ENCODE peak calls at places on chromosomes 13 and 19, in seven cellular contexts. W, J, Q, T, A, V and L are unnamed samples.

GRCh38 chr13:107669356-107669755 is 546.0 kb downstream of the LIG4 start:
- DNase-seq in V (no peak), Q (no peak), T (no peak), A (no peak), J (no peak), W (peak; percentile 3), L (no peak)

GRCh38 chr19:29831041-29831548 is 19.3 kb downstream of the CCNE1 start:
- DNase-seq in J (peak; percentile 28), A (peak; percentile 39), W (no peak), Q (no peak), V (no peak), T (no peak), L (no peak)

GRCh38 chr19:41821003-41821735 is 23.3 kb downstream of the LYPD4 start:
- DNase-seq in Q (no peak), W (peak; percentile 26), A (no peak), V (no peak), T (no peak), J (no peak), L (no peak)

GRCh38 chr13:39448831-39449230 is 154.2 kb downstream of the LHFPL6 start:
- DNase-seq in A (no peak), W (no peak), V (no peak), J (no peak), Q (no peak), T (no peak), L (no peak)

GRCh38 chr13:105665284-105665683 is 870.2 kb downstream of the EFNB2 start:
- DNase-seq in V (no peak), Q (no peak), T (no peak), A (no peak), J (no peak), W (no peak), L (no peak)

GRCh38 chr19:16969127-16969526 is 57.5 kb downstream of the CPAMD8 start:
- DNase-seq in V (no peak), W (no peak), Q (no peak), A (no peak), J (no peak), T (no peak), L (no peak)

GRCh38 chr19:10321417-10321797 is 5.6 kb upstream of the FDX2 start:
- DNase-seq in T (no peak), W (no peak), V (no peak), A (no peak), Q (no peak), J (no peak), L (no peak)

GRCh38 chr19:45569619-45570421 is 14.8 kb downstream of the OPA3 start:
- DNase-seq in V (peak; percentile 76), Q (no peak), T (no peak), A (peak; percentile 83), W (peak; percentile 39), J (peak; percentile 82), L (no peak)

GRCh38 chr13:51894239-51894638 is 32.5 kb downstream of the CCDC70 start:
- DNase-seq in T (no peak), V (no peak), W (no peak), Q (no peak), A (no peak), J (no peak), L (no peak)

GRCh38 chr19:30001794-30002193 is 59.8 kb downstream of the URI1 start:
- DNase-seq in W (no peak), T (no peak), V (no peak), Q (no peak), A (no peak), J (no peak), L (no peak)

GRCh38 chr19:32387701-32388392 is 17.7 kb upstream of the DPY19L3 start:
- DNase-seq in W (peak; percentile 47), A (no peak), T (no peak), V (peak; percentile 78), Q (peak; percentile 89), J (no peak), L (no peak)

GRCh38 chr13:75333103-75333502 is 148.9 kb downstream of the TBC1D4 start:
- DNase-seq in Q (no peak), A (no peak), V (no peak), W (no peak), J (no peak), T (no peak), L (no peak)

GRCh38 chr19:2170219-2170618 is 6.5 kb downstream of the DOT1L start:
- DNase-seq in J (no peak), Q (no peak), A (no peak), T (no peak), W (no peak), V (no peak), L (no peak)

GRCh38 chr19:2173388-2173787 is 9.7 kb downstream of the DOT1L start:
- DNase-seq in A (no peak), T (no peak), W (no peak), Q (no peak), V (no peak), J (no peak), L (no peak)

GRCh38 chr19:2173841-2174577 is 10.3 kb downstream of the DOT1L start:
- DNase-seq in V (no peak), J (peak; percentile 72), W (no peak), Q (no peak), A (no peak), T (no peak), L (no peak)

GRCh38 chr19:2170987-2171348 is 7.2 kb downstream of the DOT1L start:
- DNase-seq in W (no peak), J (no peak), Q (no peak), V (no peak), T (no peak), A (no peak), L (no peak)

GRCh38 chr19:2171349-2172145 is 7.8 kb downstream of the DOT1L start:
- DNase-seq in Q (no peak), V (no peak), A (no peak), T (no peak), W (peak; percentile 23), J (no peak), L (no peak)
- TF ChIP-seq CTCF in Q (no peak), V (no peak), A (no peak), T (no peak), W (no peak), J (no peak), L (no peak)

GRCh38 chr19:1068111-1069001 is 1.4 kb downstream of the ARHGAP45 start:
- DNase-seq in J (peak; percentile 56), T (no peak), V (no peak), A (peak; percentile 56), Q (no peak), W (no peak), L (no peak)
- H3K4me3 ChIP-seq in J (peak overlapping the region; percentile 33), T (peak overlapping the region; percentile 26), V (peak overlapping the region; percentile 55), A (peak overlapping the region; percentile 53), Q (no peak overlapping the region), W (no peak overlapping the region), L (peak overlapping the region; percentile 69)

GRCh38 chr13:24273926-24274325 is 35.5 kb upstream of the C1QTNF9 start:
- DNase-seq in T (peak; percentile 53), Q (no peak), J (no peak), A (no peak), W (no peak), V (no peak), L (peak; percentile 53)

GRCh38 chr13:24275041-24275440 is 34.3 kb upstream of the C1QTNF9 start:
- DNase-seq in J (no peak), V (no peak), W (no peak), A (no peak), Q (no peak), T (peak; percentile 34), L (peak; percentile 38)

GRCh38 chr13:24272452-24273161 is 36.8 kb upstream of the C1QTNF9 start:
- DNase-seq in J (no peak), Q (no peak), T (peak; percentile 62), W (no peak), V (no peak), A (no peak), L (peak; percentile 72)

GRCh38 chr13:24276310-24276709 is 33.1 kb upstream of the C1QTNF9 start:
- DNase-seq in A (no peak), W (no peak), Q (no peak), T (no peak), J (no peak), V (no peak), L (no peak)

DNA sequence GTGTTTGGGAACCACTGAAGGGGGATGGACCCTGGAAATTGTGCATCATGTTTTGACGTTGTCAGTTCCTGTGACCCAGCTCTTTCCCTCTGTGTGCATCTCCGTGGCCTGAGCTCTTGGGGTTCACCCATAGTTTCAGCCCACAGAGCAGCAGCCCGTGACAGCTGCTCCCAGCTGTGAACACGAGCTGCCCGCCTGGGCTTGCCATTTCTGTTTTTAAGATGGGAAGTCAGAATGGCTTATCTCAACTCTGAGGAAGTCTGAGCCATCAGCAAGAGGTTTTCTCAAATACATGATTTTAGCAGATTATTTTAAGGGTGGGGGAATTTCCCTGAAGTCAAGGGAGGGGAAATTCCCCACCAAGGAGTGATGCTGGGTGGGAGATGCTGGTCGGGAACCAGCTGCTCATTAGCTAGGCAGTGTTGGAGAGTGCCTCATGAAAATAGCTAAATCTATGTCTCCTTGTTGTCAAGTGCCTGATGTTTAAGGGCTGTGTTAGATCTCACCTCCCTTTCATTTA is 34.9 kb upstream of the C1QTNF9 start:
- DNase-seq in T (peak; percentile 69), A (no peak), W (no peak), V (no peak), Q (no peak), J (no peak), L (peak; percentile 68)
- TF ChIP-seq CTCF in T (no peak), A (no peak), W (no peak), V (no peak), Q (no peak), J (no peak), L (no peak)

GRCh38 chr19:56079609-56080008 is 41.5 kb downstream of the ZNF787 start:
- DNase-seq in T (no peak), V (no peak), Q (no peak), W (no peak), A (no peak), J (no peak), L (no peak)

GRCh38 chr19:56076413-56076998 is 44.6 kb downstream of the ZNF787 start:
- DNase-seq in Q (peak; percentile 16), A (no peak), T (no peak), J (no peak), W (peak; percentile 73), V (no peak), L (no peak)

GRCh38 chr19:56084835-56085536 is 36.1 kb downstream of the ZNF787 start:
- DNase-seq in A (no peak), V (no peak), J (no peak), T (no peak), W (no peak), Q (no peak), L (no peak)

GRCh38 chr19:56083668-56084067 is 37.4 kb downstream of the ZNF787 start:
- DNase-seq in J (no peak), Q (no peak), V (no peak), T (no peak), A (no peak), W (no peak), L (no peak)

DNA sequence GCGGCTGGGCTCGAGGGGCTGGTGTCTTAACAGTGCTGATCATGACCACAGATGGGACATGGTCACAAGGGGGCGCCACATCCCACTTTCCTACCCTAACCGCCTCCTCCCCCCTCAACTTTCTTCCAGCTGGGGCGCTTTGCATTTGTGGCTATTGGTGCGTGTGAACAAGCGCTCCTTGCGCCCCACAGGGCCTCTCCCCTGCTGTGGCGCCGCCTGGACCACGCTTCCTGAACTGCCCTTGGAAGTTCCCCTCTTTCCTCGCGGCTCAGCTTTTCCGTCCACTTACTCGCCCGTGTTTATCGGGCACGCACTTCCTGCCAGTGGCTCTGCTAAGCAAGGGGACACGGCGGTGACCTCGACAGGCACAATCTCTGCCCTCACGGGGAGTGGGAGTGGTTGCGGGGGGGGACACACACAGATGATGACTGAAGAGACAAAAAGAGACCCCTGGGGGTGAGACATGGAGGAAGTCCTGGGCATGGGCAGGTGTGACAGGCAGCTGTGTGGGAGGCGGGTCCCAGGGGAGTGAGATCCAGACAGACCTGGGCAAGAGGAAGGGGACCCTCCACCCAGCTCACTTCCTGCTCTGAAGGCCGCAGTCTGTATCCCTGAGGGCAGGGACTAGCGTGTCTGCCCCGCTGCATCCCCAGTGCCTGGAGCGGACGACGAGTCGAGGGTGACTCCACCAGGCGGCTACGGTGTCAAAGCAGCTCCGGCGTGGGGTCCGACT is 40.3 kb downstream of the ZNF787 start:
- DNase-seq in Q (peak; percentile 36), T (peak; percentile 83), J (peak; percentile 77), A (peak; percentile 82), V (peak; percentile 81), W (peak; percentile 81), L (no peak)
- H3K4me3 ChIP-seq in Q (peak overlapping the region; percentile 4), T (peak overlapping the region; percentile 33), J (peak overlapping the region; percentile 23), A (peak overlapping the region; percentile 56), V (peak overlapping the region; percentile 45), W (peak overlapping the region; percentile 61), L (peak overlapping the region; percentile 68)